ENCODE peak calls at places on chromosomes 5 and 9, in nine cellular contexts. V, M, K, C, U, Y, G, P and W are unnamed samples.

GRCh38 chr9:6842584-6842947 is 84.8 kb downstream of the KDM4C start:
- DNase-seq in V (no peak), M (no peak), K (no peak), C (peak; percentile 36), U (no peak), Y (no peak), G (no peak), P (peak; percentile 43), W (peak; percentile 41)

GRCh38 chr9:136021171-136021890 is 60.2 kb upstream of the UBAC1 start:
- DNase-seq in V (peak; percentile 72), M (no peak), K (peak; percentile 56), C (no peak), U (no peak), Y (no peak), G (no peak), P (no peak), W (no peak)

GRCh38 chr9:104923740-104924139 is 4.2 kb downstream of the ABCA1 start:
- DNase-seq in V (no peak), M (no peak), K (no peak), C (no peak), U (peak; percentile 96), Y (no peak), G (no peak), P (no peak), W (no peak)

GRCh38 chr5:15388856-15389255 is 111.1 kb upstream of the FBXL7 start:
- DNase-seq in V (no peak), M (no peak), K (no peak), C (no peak), U (no peak), Y (no peak), G (no peak), P (no peak), W (no peak)

GRCh38 chr9:32426278-32426939 is 42.0 kb downstream of the ACO1 start:
- DNase-seq in V (no peak), M (no peak), K (no peak), C (peak; percentile 99), U (no peak), Y (no peak), G (peak; percentile 84), P (peak; percentile 92), W (peak; percentile 54)

GRCh38 chr9:110604101-110604710 is 24.7 kb upstream of the SVEP1 start:
- DNase-seq in V (no peak), M (no peak), K (no peak), C (no peak), U (no peak), Y (no peak), G (no peak), P (no peak), W (no peak)

GRCh38 chr5:6715758-6716633 is 2.8 kb downstream of the TENT4A start:
- DNase-seq in V (no peak), M (no peak), K (no peak), C (no peak), U (peak; percentile 48), Y (no peak), G (no peak), P (no peak), W (no peak)

GRCh38 chr9:123375725-123376132 is 19.7 kb downstream of the CRB2 start:
- DNase-seq in V (no peak), M (no peak), K (no peak), C (no peak), U (no peak), Y (peak; percentile 83), G (peak; percentile 86), P (peak; percentile 29), W (peak; percentile 24)

GRCh38 chr5:141490771-141491170 is 1.9 kb downstream of the PCDHGC5 start:
- DNase-seq in V (no peak), M (no peak), K (no peak), C (no peak), U (no peak), Y (no peak), G (no peak), P (no peak), W (no peak)

GRCh38 chr9:81737871-81738507 is 48.6 kb upstream of the TLE1 start:
- DNase-seq in V (no peak), M (no peak), K (no peak), C (peak; percentile 91), U (no peak), Y (no peak), G (peak; percentile 62), P (peak; percentile 92), W (peak; percentile 96)

GRCh38 chr5:3337812-3338541 is 257.7 kb upstream of the IRX1 start:
- DNase-seq in V (no peak), M (no peak), K (no peak), C (no peak), U (no peak), Y (no peak), G (no peak), P (no peak), W (no peak)

GRCh38 chr9:97956365-97956764 is 18.4 kb upstream of the HEMGN start:
- DNase-seq in V (no peak), M (no peak), K (no peak), C (no peak), U (no peak), Y (no peak), G (no peak), P (no peak), W (no peak)

GRCh38 chr5:174844971-174845370 is 120.6 kb downstream of the MSX2 start:
- DNase-seq in V (no peak), M (no peak), K (no peak), C (no peak), U (no peak), Y (no peak), G (no peak), P (peak; percentile 42), W (no peak)

GRCh38 chr5:10856646-10857332 is 95.8 kb upstream of the DAP start:
- DNase-seq in V (peak; percentile 95), M (peak; percentile 92), K (peak; percentile 88), C (peak; percentile 77), U (peak; percentile 24), Y (peak; percentile 65), G (peak; percentile 76), P (peak; percentile 91), W (peak; percentile 67)

GRCh38 chr5:132639706-132640130 is 18.3 kb upstream of the IL13 start:
- DNase-seq in V (no peak), M (no peak), K (no peak), C (no peak), U (no peak), Y (no peak), G (no peak), P (no peak), W (no peak)

GRCh38 chr5:6941635-6942034 is 228.4 kb downstream of the TENT4A start:
- DNase-seq in V (no peak), M (no peak), K (no peak), C (no peak), U (no peak), Y (no peak), G (no peak), P (no peak), W (no peak)

GRCh38 chr5:10688651-10689171 is 72.3 kb downstream of the DAP start:
- DNase-seq in V (no peak), M (no peak), K (no peak), C (no peak), U (no peak), Y (no peak), G (no peak), P (no peak), W (no peak)

GRCh38 chr5:134095887-134096589 is 18.4 kb upstream of the TCF7 start:
- DNase-seq in V (no peak), M (no peak), K (no peak), C (no peak), U (no peak), Y (no peak), G (no peak), P (no peak), W (no peak)
- H3K4me1 ChIP-seq in V (peaks cover 21% of the 10 kb centered on the region), M (peaks cover 10% of the 10 kb centered on the region), K (no peaks in the 10 kb centered on the region), C (peaks cover 4% of the 10 kb centered on the region), U (peaks cover 19% of the 10 kb centered on the region), Y (peaks cover 5% of the 10 kb centered on the region), G (peaks cover 27% of the 10 kb centered on the region), P (no peaks in the 10 kb centered on the region), W (peaks cover 5% of the 10 kb centered on the region)

DNA sequence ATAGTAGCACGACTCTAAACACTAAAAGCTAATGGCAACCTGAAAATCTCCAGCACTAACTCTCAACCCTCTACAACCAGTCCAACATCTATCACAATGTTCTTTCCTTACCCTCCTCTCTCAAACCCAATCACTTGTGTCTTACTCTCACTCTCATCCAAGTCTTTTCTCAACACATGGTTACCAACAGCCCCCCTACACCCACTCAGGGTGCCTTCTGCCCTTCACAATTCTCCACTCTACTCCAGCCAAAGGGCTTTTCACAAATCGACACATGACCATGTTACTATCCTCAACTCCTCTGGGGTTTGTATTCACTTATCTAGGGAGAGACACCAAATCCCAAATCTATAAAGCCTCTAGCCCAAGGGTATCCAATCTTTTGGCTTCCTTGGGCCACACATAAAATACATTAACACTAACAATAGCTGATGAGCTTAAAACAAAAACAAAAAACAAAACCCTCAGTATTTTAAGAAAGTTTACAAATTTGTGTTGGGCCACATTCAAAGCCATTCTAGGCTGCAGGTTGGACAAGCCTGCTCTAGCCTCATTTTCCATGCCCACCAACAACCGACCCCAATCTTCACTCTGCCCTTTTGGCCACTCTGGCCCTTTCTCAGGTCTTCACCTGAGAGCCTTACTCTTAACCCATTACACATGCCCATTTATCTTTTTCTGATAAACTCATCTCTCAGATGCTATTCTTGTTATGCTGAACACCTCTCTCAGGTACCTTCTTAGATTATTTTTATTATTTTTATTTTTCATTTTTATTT is 11.7 kb downstream of the HSPA9 start:
- DNase-seq in V (no peak), M (no peak), K (no peak), C (no peak), U (no peak), Y (no peak), G (no peak), P (no peak), W (no peak)
- H2AFZ ChIP-seq in V (no peak overlapping the region), M (no peak overlapping the region), K (no peak overlapping the region), C (no peak overlapping the region), U (no peak overlapping the region), Y (no peak overlapping the region), G (no peak overlapping the region), P (no peak overlapping the region), W (no peak overlapping the region)

DNA sequence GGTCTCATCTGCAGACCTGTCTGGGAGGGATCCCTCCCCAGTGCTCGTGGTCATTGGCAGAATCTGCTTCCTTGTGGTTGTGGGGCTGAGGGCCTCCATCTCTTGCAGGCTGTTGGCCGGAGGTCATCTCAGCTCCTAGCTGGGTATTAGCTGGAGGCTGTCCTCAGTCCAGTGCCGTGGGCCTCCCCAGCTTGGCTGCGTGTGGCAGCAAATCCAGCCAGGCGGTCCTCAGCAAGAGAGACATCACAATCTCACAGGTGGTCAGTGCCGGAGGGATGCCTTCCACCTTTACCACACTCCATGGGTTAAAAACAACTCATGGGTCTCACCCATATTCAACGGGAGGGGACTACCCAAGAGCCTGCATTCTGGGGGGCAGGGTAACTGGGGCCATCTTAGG is 155.5 kb downstream of the RXRA start:
- DNase-seq in V (no peak), M (no peak), K (no peak), C (no peak), U (no peak), Y (no peak), G (no peak), P (no peak), W (no peak)
- H3K4me1 ChIP-seq in V (no peaks in the 10 kb centered on the region), M (no peaks in the 10 kb centered on the region), K (no peaks in the 10 kb centered on the region), C (peaks cover 2% of the 10 kb centered on the region), U (no peaks in the 10 kb centered on the region), Y (no peaks in the 10 kb centered on the region), G (no peaks in the 10 kb centered on the region), P (no peaks in the 10 kb centered on the region), W (no peaks in the 10 kb centered on the region)

DNA sequence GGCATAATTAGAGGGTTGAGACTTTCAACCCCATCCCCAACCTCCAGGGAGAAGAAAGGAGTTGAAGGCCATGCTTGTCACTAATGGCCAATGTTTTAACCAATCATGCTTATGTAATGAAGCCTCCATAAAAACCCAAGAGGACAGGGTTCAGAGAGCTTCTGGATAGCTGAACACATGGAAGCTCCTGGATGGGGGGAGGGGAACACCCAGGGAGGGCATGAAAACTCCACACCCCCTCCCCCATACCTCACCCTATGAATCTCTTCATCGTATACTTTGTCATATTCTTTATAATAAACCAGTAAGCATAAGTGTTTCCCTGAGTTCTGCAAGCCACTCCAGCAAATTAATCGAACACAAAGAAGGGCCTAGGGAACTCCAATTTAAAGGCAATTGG is 81.7 kb downstream of the ALDH7A1 start:
- DNase-seq in V (no peak), M (no peak), K (no peak), C (no peak), U (no peak), Y (no peak), G (no peak), P (no peak), W (no peak)
- H2AFZ ChIP-seq in V (peak overlapping the region; percentile 14), M (peak overlapping the region; percentile 70), K (no peak overlapping the region), C (peak overlapping the region; percentile 65), U (no peak overlapping the region), Y (peak overlapping the region; percentile 71), G (no peak overlapping the region), P (peak overlapping the region; percentile 59), W (no peak overlapping the region)